ENCODE peak calls at places on chromosome 3, in ten cellular contexts. D is dorsolateral prefrontal cortex, S is Caco-2, J is cardiac muscle cell, Q is heart right ventricle, P is neural crest cell, F is esophagus squamous epithelium, W is OCI-LY7, E is brain microvascular endothelial cell, T is upper lobe of right lung. I is an unnamed sample.

GRCh38 chr3:159765025-159765859 is 223.4 kb upstream of the IL12A start:
- DNase-seq in J (peak; percentile 94), E (peak; percentile 99), D (peak; percentile 68), W (no peak), T (peak; percentile 74), S (peak; percentile 60), P (peak; percentile 29), F (no peak), Q (peak; percentile 91), I (peak; percentile 97)

GRCh38 chr3:195467641-195468390 is 25.0 kb upstream of the ACAP2 start:
- DNase-seq in W (no peak), T (no peak), F (no peak), Q (no peak), J (peak; percentile 44), S (no peak), D (no peak), P (no peak), E (peak; percentile 50), I (peak; percentile 23)

GRCh38 chr3:110618512-110619226 is 452.9 kb upstream of the NECTIN3 start:
- DNase-seq in P (no peak), W (no peak), Q (no peak), J (no peak), S (no peak), T (no peak), F (no peak), D (no peak), E (no peak), I (no peak)

GRCh38 chr3:187027531-187027936 is 97.2 kb downstream of the ST6GAL1 start:
- DNase-seq in W (peak; percentile 57), P (no peak), S (no peak), J (no peak), E (no peak), Q (no peak), D (no peak), T (no peak), F (no peak), I (no peak)

GRCh38 chr3:26657406-26657976 is 34.9 kb downstream of the LRRC3B start:
- DNase-seq in W (no peak), F (no peak), Q (no peak), S (no peak), J (no peak), T (no peak), E (no peak), D (no peak), P (no peak), I (no peak)

GRCh38 chr3:108125550-108126071 is 34.8 kb upstream of the CD47 start:
- DNase-seq in T (no peak), F (peak; percentile 11), P (no peak), J (no peak), D (no peak), Q (no peak), E (no peak), W (peak; percentile 96), S (no peak), I (no peak)

GRCh38 chr3:181709537-181710279 is 2.0 kb upstream of the SOX2 start:
- DNase-seq in F (no peak), T (peak; percentile 83), E (peak; percentile 60), J (peak; percentile 73), D (peak; percentile 77), P (peak; percentile 93), Q (peak; percentile 68), W (peak; percentile 84), S (peak; percentile 65), I (no peak)

GRCh38 chr3:146274833-146275232 is 23.9 kb upstream of the PLSCR4 start:
- DNase-seq in P (no peak), D (no peak), W (no peak), F (no peak), T (no peak), E (peak; percentile 80), J (peak; percentile 95), S (no peak), Q (no peak), I (peak; percentile 82)

GRCh38 chr3:150421799-150422548 is 13.9 kb downstream of the TSC22D2 start:
- DNase-seq in S (no peak), Q (no peak), E (no peak), D (no peak), P (no peak), F (no peak), W (no peak), J (peak; percentile 37), T (no peak), I (no peak)

GRCh38 chr3:81668283-81668682 is 93.2 kb downstream of the GBE1 start:
- DNase-seq in E (no peak), J (no peak), P (no peak), S (no peak), W (no peak), Q (no peak), D (no peak), T (no peak), F (no peak), I (no peak)

GRCh38 chr3:73786346-73786807 is 161.6 kb upstream of the PDZRN3 start:
- DNase-seq in P (no peak), T (no peak), Q (peak; percentile 17), E (peak; percentile 97), D (no peak), S (no peak), J (peak; percentile 75), W (no peak), F (no peak), I (peak; percentile 90)

GRCh38 chr3:142445816-142446254 is 2.0 kb downstream of the XRN1 start:
- DNase-seq in F (no peak), D (no peak), E (peak; percentile 33), T (no peak), S (no peak), P (no peak), J (peak; percentile 12), Q (no peak), W (peak; percentile 3), I (no peak)

GRCh38 chr3:4985330-4986174 is 6.3 kb downstream of the BHLHE40 start:
- DNase-seq in E (peak; percentile 80), W (no peak), J (peak; percentile 61), D (no peak), Q (peak; percentile 69), S (peak; percentile 67), P (no peak), F (no peak), T (no peak), I (no peak)

GRCh38 chr3:144362126-144362525 is 390.5 kb downstream of the DIPK2A start:
- DNase-seq in E (peak; percentile 46), D (no peak), W (no peak), Q (no peak), S (no peak), T (no peak), F (no peak), P (no peak), J (no peak), I (no peak)

GRCh38 chr3:139219463-139219862 is 124.4 kb upstream of the MRPS22 start:
- DNase-seq in T (no peak), F (no peak), P (no peak), W (no peak), Q (no peak), J (no peak), E (no peak), S (no peak), D (no peak), I (no peak)

GRCh38 chr3:159854500-159855124 is 134.0 kb upstream of the IL12A start:
- DNase-seq in P (no peak), T (no peak), W (no peak), D (no peak), Q (no peak), S (no peak), J (peak; percentile 80), E (peak; percentile 93), F (no peak), I (peak; percentile 88)

GRCh38 chr3:129315386-129315991 is 36.8 kb downstream of the HMCES start:
- DNase-seq in W (peak; percentile 78), Q (peak; percentile 36), J (peak; percentile 44), P (no peak), E (no peak), D (peak; percentile 55), F (no peak), S (no peak), T (peak; percentile 82), I (no peak)

GRCh38 chr3:4505688-4506558 is 12.8 kb downstream of the ITPR1 start:
- DNase-seq in J (no peak), P (no peak), T (no peak), F (no peak), W (peak; percentile 53), Q (no peak), E (no peak), S (no peak), D (no peak), I (no peak)

GRCh38 chr3:123314409-123315270 is 112.9 kb downstream of the SEC22A start:
- DNase-seq in S (no peak), Q (no peak), E (no peak), J (no peak), F (no peak), T (no peak), D (no peak), P (no peak), W (peak; percentile 23), I (no peak)

GRCh38 chr3:2921903-2922302 is 188.3 kb downstream of the IL5RA start:
- DNase-seq in W (peak; percentile 24), P (no peak), J (peak; percentile 11), F (no peak), S (no peak), E (no peak), D (no peak), T (no peak), Q (no peak), I (no peak)
- TF ChIP-seq CTCF in W (peak; percentile 73), P (peak; percentile 72), J (peak; percentile 18), F (peak; percentile 20), S (peak; percentile 40), E (no peak), D (peak; percentile 52), T (peak; percentile 54), Q (no peak), I (no peak)

GRCh38 chr3:14125193-14126016 is 553 bp downstream of the TMEM43 start:
- DNase-seq in D (no peak), P (no peak), S (peak; percentile 63), T (peak; percentile 88), W (peak; percentile 46), Q (peak; percentile 52), E (peak; percentile 83), F (no peak), J (peak; percentile 95), I (peak; percentile 86)
- TF ChIP-seq CTCF in D (no peak), P (peak; percentile 28), S (peak; percentile 1), T (peak; percentile 7), W (peak; percentile 14), Q (no peak), E (peak; percentile 37), F (no peak), J (peak; percentile 18), I (peak; percentile 40)

GRCh38 chr3:30813734-30814133 is 80.7 kb downstream of the GADL1 start:
- DNase-seq in J (no peak), Q (no peak), S (no peak), P (no peak), F (no peak), D (no peak), T (no peak), W (no peak), E (no peak), I (no peak)
- TF ChIP-seq CTCF in J (no peak), Q (no peak), S (no peak), P (no peak), F (no peak), D (no peak), T (no peak), W (no peak), E (no peak), I (no peak)

DNA sequence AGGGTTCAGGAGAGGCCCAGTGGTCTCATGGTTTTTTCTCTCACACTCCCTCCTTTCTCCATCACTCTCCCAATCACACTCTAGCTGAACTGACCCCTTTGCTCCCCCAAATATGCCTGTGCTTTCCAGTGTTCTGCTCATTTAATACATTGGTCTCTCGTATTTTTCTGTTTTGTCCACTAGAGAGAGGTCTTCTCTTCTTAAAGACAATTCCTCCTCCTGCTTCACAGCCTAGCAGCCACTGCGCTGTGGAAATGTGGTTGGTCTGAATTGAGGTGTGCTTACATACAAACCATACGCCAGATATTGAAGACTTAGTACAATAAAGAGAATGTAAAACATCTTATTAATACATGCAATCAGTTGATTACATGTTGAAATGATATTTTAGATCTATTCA is 60.6 kb upstream of the XCR1 start:
- DNase-seq in F (no peak), D (no peak), T (no peak), S (peak; percentile 45), W (peak; percentile 23), E (no peak), P (no peak), J (peak; percentile 67), Q (no peak), I (no peak)
- TF ChIP-seq CTCF in F (no peak), D (peak; percentile 49), T (peak; percentile 34), S (peak; percentile 25), W (peak; percentile 60), E (peak; percentile 55), P (no peak), J (peak; percentile 41), Q (no peak), I (no peak)